ENCODE peak calls at places on chromosomes 13 and 19, in five cellular contexts. C is cardiac muscle cell, W is pancreas, V is thoracic aorta, R is GM23338. U is an unnamed sample.

GRCh38 chr13:108961542-108962125 is 332.2 kb downstream of the MYO16 start:
- DNase-seq in C (peak; percentile 70), W (no peak), V (no peak), R (peak; percentile 75), U (no peak)

GRCh38 chr19:35558400-35559280 is 4.8 kb downstream of the ATP4A start:
- DNase-seq in C (no peak), W (no peak), V (no peak), R (no peak), U (no peak)

GRCh38 chr13:101972191-101972590 is 429.7 kb downstream of the FGF14 start:
- DNase-seq in C (no peak), W (no peak), V (no peak), R (no peak), U (no peak)

GRCh38 chr19:44401108-44401786 is at the start of gene ZNF285:
- DNase-seq in C (peak; percentile 97), W (peak; percentile 96), V (peak; percentile 52), R (peak; percentile 98), U (peak; percentile 92)

GRCh38 chr13:44416297-44416696 is 42.7 kb downstream of the SERP2 start:
- DNase-seq in C (no peak), W (no peak), V (no peak), R (no peak), U (no peak)

GRCh38 chr13:102777716-102778115 is 4.1 kb upstream of the TEX30 start:
- DNase-seq in C (no peak), W (no peak), V (no peak), R (no peak), U (no peak)

GRCh38 chr19:14497347-14497921 is 1.5 kb upstream of the GIPC1 start:
- DNase-seq in C (peak; percentile 33), W (no peak), V (no peak), R (peak; percentile 50), U (no peak)

GRCh38 chr19:41872775-41873647 is 4.1 kb upstream of the CD79A start:
- DNase-seq in C (peak; percentile 76), W (peak; percentile 94), V (no peak), R (peak; percentile 96), U (peak; percentile 87)

GRCh38 chr19:48807590-48808308 is 3.1 kb downstream of the BCAT2 start:
- DNase-seq in C (no peak), W (no peak), V (no peak), R (peak; percentile 75), U (no peak)

GRCh38 chr13:76213423-76213904 is 577.3 kb downstream of the LMO7 start:
- DNase-seq in C (no peak), W (no peak), V (no peak), R (no peak), U (no peak)

GRCh38 chr19:34172661-34173144 is 399 bp downstream of the LSM14A start:
- DNase-seq in C (no peak), W (no peak), V (no peak), R (no peak), U (peak; percentile 55)

GRCh38 chr13:33745370-33746324 is 72.3 kb upstream of the RFC3 start:
- DNase-seq in C (no peak), W (no peak), V (no peak), R (no peak), U (no peak)

GRCh38 chr19:14979498-14980255 is at the start of gene SLC1A6:
- DNase-seq in C (peak; percentile 51), W (peak; percentile 42), V (no peak), R (peak; percentile 83), U (no peak)

GRCh38 chr19:45391346-45391745 is 13.5 kb downstream of the PPP1R13L start:
- DNase-seq in C (no peak), W (peak; percentile 16), V (no peak), R (peak; percentile 76), U (no peak)

GRCh38 chr13:97468331-97468730 is 34.4 kb downstream of the RAP2A start:
- DNase-seq in C (no peak), W (no peak), V (no peak), R (no peak), U (no peak)

GRCh38 chr19:7998081-7998480 is 7.4 kb downstream of the ELAVL1 start:
- DNase-seq in C (peak; percentile 27), W (no peak), V (no peak), R (no peak), U (no peak)

GRCh38 chr19:48418317-48419064 is 25.0 kb downstream of the GRIN2D start:
- DNase-seq in C (no peak), W (no peak), V (no peak), R (peak; percentile 60), U (no peak)

GRCh38 chr13:100182894-100183490 is 94.1 kb downstream of the PCCA start:
- DNase-seq in C (no peak), W (no peak), V (no peak), R (no peak), U (no peak)

GRCh38 chr19:35899547-35900214 is 659 bp downstream of the NFKBID start:
- DNase-seq in C (peak; percentile 80), W (peak; percentile 90), V (no peak), R (peak; percentile 83), U (peak; percentile 93)

GRCh38 chr13:94009696-94010095 is 469.8 kb downstream of the DCT start:
- DNase-seq in C (no peak), W (no peak), V (no peak), R (no peak), U (no peak)

GRCh38 chr13:52127783-52128702 is 830 bp downstream of the NEK5 start:
- DNase-seq in C (peak; percentile 70), W (no peak), V (no peak), R (peak; percentile 86), U (peak; percentile 55)

GRCh38 chr19:46979103-46979769 is 40.4 kb upstream of the NPAS1 start:
- DNase-seq in C (no peak), W (no peak), V (no peak), R (no peak), U (no peak)

GRCh38 chr19:37930416-37930815 is 23.4 kb downstream of the SIPA1L3 start:
- DNase-seq in C (no peak), W (no peak), V (no peak), R (no peak), U (peak; percentile 63)
- H3K4me1 ChIP-seq in C (peaks cover 34% of the 10 kb centered on the region), W (peaks cover 3% of the 10 kb centered on the region), V (peaks cover 27% of the 10 kb centered on the region), R (peaks cover 67% of the 10 kb centered on the region), U (peaks cover 14% of the 10 kb centered on the region)

DNA sequence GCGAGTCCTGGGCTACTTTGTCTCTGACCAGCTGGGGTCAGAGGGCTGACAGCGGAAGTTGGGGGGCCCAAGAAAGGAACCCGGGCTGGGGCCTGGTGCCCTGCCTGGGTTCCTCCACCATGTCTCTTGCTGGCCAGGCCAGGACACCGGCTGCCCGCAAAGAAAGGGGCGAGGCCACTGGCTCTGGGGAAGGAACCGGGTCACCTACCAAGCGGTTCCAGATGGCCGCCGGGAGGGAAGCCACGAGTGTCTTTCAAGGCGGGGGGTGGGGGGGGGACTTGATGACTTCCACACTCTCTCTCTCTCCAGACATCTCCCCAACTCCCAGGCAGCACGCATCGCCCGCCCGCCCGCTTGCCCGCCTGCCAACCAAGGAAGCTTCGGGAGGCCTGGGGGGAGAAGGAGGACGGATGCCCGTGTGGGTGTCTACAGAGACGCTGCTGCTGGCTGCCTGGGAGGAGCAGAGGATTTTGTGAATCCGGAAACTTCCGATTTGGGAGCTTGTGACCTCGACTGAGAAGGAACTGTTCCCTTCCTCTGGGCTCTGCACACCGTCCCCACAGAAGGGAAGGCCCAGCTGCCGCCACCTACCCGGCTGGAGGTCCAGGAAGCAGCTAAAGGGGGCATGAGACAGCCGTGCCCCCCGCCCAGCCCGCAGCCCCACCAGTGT is 1.1 kb downstream of the PIP5K1C start:
- DNase-seq in C (no peak), W (peak; percentile 83), V (no peak), R (no peak), U (peak; percentile 74)
- H3K27ac ChIP-seq in C (peak overlapping the region; percentile 13), W (peak overlapping the region; percentile 26), V (peak overlapping the region; percentile 93), R (no peak overlapping the region), U (peak overlapping the region; percentile 80)

GRCh38 chr19:18470153-18470552 is 32.2 kb upstream of the ISYNA1 start:
- DNase-seq in C (peak; percentile 45), W (peak; percentile 74), V (no peak), R (peak; percentile 79), U (no peak)
- H3K4me1 ChIP-seq in C (no peaks in the 10 kb centered on the region), W (peaks cover 8% of the 10 kb centered on the region), V (peaks cover 66% of the 10 kb centered on the region), R (peaks cover 5% of the 10 kb centered on the region), U (peaks cover 58% of the 10 kb centered on the region)

DNA sequence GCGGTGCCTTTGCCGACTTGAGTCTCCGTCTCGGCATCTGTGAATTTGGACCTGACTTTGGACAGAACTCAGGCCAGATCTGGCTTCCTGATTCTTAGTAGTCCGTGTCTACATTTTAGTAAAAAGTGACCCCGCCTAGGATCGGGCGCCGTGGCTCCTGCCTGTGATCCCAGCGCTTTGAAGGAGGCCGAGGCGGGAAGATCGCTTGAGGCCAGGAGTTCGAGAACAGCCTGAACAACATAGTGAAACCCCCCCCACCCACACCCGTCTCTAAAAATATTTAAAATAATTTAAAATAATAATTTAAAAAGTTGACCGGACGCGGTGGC is 849 bp upstream of the TCF3 start:
- DNase-seq in C (no peak), W (peak; percentile 61), V (no peak), R (no peak), U (no peak)
- H3K27ac ChIP-seq in C (no peak overlapping the region), W (peak overlapping the region; percentile 99), V (peak overlapping the region; percentile 91), R (no peak overlapping the region), U (peak overlapping the region; percentile 100)

DNA sequence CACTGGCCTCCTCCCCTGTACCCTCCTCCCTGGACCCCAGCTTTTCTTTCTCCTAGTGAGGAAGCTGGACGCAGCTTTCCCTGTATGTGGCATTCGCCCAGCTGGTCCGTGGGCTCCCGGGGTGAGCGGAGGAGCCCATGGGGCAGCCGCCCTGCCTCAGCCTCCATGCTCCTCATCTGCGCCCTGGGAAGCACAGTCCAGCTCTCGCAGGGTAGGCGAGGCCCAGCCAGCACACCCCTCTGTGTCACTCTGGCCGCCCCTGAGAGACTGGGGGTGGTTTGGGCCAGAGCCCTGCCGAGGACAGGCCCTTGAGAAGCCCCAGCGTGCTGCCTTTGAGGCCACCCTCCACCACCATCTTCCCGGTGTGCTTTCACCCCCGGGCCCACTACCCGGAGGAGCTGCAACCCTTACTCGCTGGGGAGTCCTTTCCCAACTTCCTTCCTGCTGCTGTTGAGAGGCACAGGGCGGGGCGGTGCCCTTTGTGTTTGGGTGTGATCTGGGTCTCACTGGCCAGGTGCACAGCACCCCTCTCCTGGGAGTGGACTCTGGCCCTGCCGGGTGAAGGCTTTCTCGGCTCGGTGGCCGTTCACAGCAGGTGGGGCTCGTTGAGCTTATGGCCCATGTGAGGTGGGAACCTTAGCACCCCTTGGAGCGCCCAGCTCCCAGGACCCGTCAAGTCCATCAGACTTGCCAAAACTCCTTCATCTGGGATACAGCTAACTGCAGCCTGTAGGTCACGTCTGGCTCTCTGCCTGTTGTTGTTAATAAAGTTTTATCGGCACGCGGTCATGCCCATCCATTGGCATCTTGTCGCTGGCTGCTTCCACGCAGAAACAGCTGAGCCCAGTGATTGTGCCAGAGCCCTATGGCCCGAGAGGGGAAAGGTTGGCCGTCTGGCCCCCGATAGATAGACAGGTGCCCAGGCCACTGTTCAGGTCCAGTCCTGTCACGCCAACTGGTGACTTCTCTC is 3.2 kb downstream of the NCLN start:
- DNase-seq in C (no peak), W (peak; percentile 64), V (no peak), R (no peak), U (peak; percentile 75)
- H3K4me1 ChIP-seq in C (peaks cover 9% of the 10 kb centered on the region), W (no peaks in the 10 kb centered on the region), V (peaks cover 23% of the 10 kb centered on the region), R (peaks cover 6% of the 10 kb centered on the region), U (peaks cover 35% of the 10 kb centered on the region)

DNA sequence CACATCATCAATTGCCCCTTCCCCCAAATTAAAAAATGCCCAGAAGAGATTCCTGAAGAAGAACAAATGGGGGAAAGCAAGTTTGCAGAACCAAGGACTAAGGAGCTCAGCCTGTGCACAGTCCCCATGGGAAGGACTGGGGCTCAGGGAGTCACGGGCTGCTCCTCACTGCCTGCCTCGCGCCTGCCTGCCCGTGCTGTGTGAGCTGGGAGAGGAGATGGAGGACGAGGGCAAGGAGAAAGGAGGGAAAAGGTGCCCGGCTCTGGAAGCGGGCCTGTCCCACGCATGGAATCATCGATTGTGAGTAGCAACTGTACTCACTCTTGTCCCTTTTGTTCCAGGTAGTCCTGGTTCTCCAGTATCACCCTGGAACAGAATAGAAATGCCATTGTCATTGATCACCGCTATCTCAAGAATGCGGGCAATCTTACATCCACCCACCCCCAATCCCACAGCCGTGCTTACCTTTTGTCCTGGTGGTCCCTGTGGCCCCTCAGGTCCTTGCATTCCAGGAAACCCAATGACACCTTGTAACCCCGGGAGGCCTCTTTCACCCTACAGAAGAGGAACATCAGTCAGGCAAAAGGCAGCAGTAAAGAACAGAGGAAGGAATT is 93.4 kb downstream of the COL4A1 start:
- DNase-seq in C (no peak), W (no peak), V (no peak), R (peak; percentile 47), U (no peak)
- H3K27ac ChIP-seq in C (no peak overlapping the region), W (no peak overlapping the region), V (peak overlapping the region; percentile 2), R (peak overlapping the region; percentile 26), U (no peak overlapping the region)